ENCODE peak calls at places on chromosomes 1 and 21, in five cellular contexts. One of them, this sample, is unnamed.

GRCh38 chr21:28419110-28419509 is 573.6 kb downstream of the LTN1 start:
- DNase-seq in activated CD4-positive, alpha-beta memory T cell treated with anti-CD3 and anti-CD28 coated beads, Interleukin-2, amount 10 ng/mL, durations not matched to agents 7 days and 5 days: no peak
- DNase-seq in stimulated activated effector memory CD8-positive, alpha-beta T cell treated with anti-CD3 and anti-CD28 coated beads, Interleukin-12 subunit alpha, Interleukin-12 subunit beta, amount 100 ng/mL, for 72 hours: no peak
- DNase-seq in activated CD8-positive, alpha-beta memory T cell treated with anti-CD3 and anti-CD28 coated beads, Interleukin-2, amount 10 ng/mL, durations not matched to agents 7 days and 5 days: no peak
- DNase-seq in substantia nigra: no peak
- DNase-seq in this sample: no peak

GRCh38 chr1:171841931-171842723 is 829 bp downstream of the DNM3 start:
- DNase-seq in activated CD4-positive, alpha-beta memory T cell treated with anti-CD3 and anti-CD28 coated beads, Interleukin-2, amount 10 ng/mL, durations not matched to agents 7 days and 5 days: peak; percentile 18
- DNase-seq in stimulated activated effector memory CD8-positive, alpha-beta T cell treated with anti-CD3 and anti-CD28 coated beads, Interleukin-12 subunit alpha, Interleukin-12 subunit beta, amount 100 ng/mL, for 72 hours: no peak
- DNase-seq in activated CD8-positive, alpha-beta memory T cell treated with anti-CD3 and anti-CD28 coated beads, Interleukin-2, amount 10 ng/mL, durations not matched to agents 7 days and 5 days: no peak
- DNase-seq in substantia nigra: peak; percentile 25
- DNase-seq in this sample: peak; percentile 49

GRCh38 chr1:70840260-70840953 is 207.2 kb downstream of the PTGER3 start:
- DNase-seq in activated CD4-positive, alpha-beta memory T cell treated with anti-CD3 and anti-CD28 coated beads, Interleukin-2, amount 10 ng/mL, durations not matched to agents 7 days and 5 days: no peak
- DNase-seq in stimulated activated effector memory CD8-positive, alpha-beta T cell treated with anti-CD3 and anti-CD28 coated beads, Interleukin-12 subunit alpha, Interleukin-12 subunit beta, amount 100 ng/mL, for 72 hours: no peak
- DNase-seq in activated CD8-positive, alpha-beta memory T cell treated with anti-CD3 and anti-CD28 coated beads, Interleukin-2, amount 10 ng/mL, durations not matched to agents 7 days and 5 days: no peak
- DNase-seq in substantia nigra: no peak
- DNase-seq in this sample: peak; percentile 36

GRCh38 chr1:2642560-2643413 is 10.0 kb upstream of the MMEL1 start:
- DNase-seq in activated CD4-positive, alpha-beta memory T cell treated with anti-CD3 and anti-CD28 coated beads, Interleukin-2, amount 10 ng/mL, durations not matched to agents 7 days and 5 days: peak; percentile 95
- DNase-seq in stimulated activated effector memory CD8-positive, alpha-beta T cell treated with anti-CD3 and anti-CD28 coated beads, Interleukin-12 subunit alpha, Interleukin-12 subunit beta, amount 100 ng/mL, for 72 hours: peak; percentile 97
- DNase-seq in activated CD8-positive, alpha-beta memory T cell treated with anti-CD3 and anti-CD28 coated beads, Interleukin-2, amount 10 ng/mL, durations not matched to agents 7 days and 5 days: peak; percentile 97
- DNase-seq in substantia nigra: peak; percentile 63
- DNase-seq in this sample: peak; percentile 95

GRCh38 chr1:112524986-112525385 is 16.2 kb downstream of the WNT2B start:
- DNase-seq in activated CD4-positive, alpha-beta memory T cell treated with anti-CD3 and anti-CD28 coated beads, Interleukin-2, amount 10 ng/mL, durations not matched to agents 7 days and 5 days: no peak
- DNase-seq in stimulated activated effector memory CD8-positive, alpha-beta T cell treated with anti-CD3 and anti-CD28 coated beads, Interleukin-12 subunit alpha, Interleukin-12 subunit beta, amount 100 ng/mL, for 72 hours: no peak
- DNase-seq in activated CD8-positive, alpha-beta memory T cell treated with anti-CD3 and anti-CD28 coated beads, Interleukin-2, amount 10 ng/mL, durations not matched to agents 7 days and 5 days: no peak
- DNase-seq in substantia nigra: no peak
- DNase-seq in this sample: no peak

GRCh38 chr1:25461783-25462182 is 31.1 kb downstream of the MACO1 start:
- DNase-seq in activated CD4-positive, alpha-beta memory T cell treated with anti-CD3 and anti-CD28 coated beads, Interleukin-2, amount 10 ng/mL, durations not matched to agents 7 days and 5 days: no peak
- DNase-seq in stimulated activated effector memory CD8-positive, alpha-beta T cell treated with anti-CD3 and anti-CD28 coated beads, Interleukin-12 subunit alpha, Interleukin-12 subunit beta, amount 100 ng/mL, for 72 hours: no peak
- DNase-seq in activated CD8-positive, alpha-beta memory T cell treated with anti-CD3 and anti-CD28 coated beads, Interleukin-2, amount 10 ng/mL, durations not matched to agents 7 days and 5 days: no peak
- DNase-seq in substantia nigra: no peak
- DNase-seq in this sample: no peak

GRCh38 chr1:117655220-117655577 is 49.4 kb downstream of the TENT5C start:
- DNase-seq in activated CD4-positive, alpha-beta memory T cell treated with anti-CD3 and anti-CD28 coated beads, Interleukin-2, amount 10 ng/mL, durations not matched to agents 7 days and 5 days: no peak
- DNase-seq in stimulated activated effector memory CD8-positive, alpha-beta T cell treated with anti-CD3 and anti-CD28 coated beads, Interleukin-12 subunit alpha, Interleukin-12 subunit beta, amount 100 ng/mL, for 72 hours: no peak
- DNase-seq in activated CD8-positive, alpha-beta memory T cell treated with anti-CD3 and anti-CD28 coated beads, Interleukin-2, amount 10 ng/mL, durations not matched to agents 7 days and 5 days: no peak
- DNase-seq in substantia nigra: no peak
- DNase-seq in this sample: no peak

GRCh38 chr21:44996501-44996921 is 56.7 kb downstream of the SLX9 start:
- DNase-seq in activated CD4-positive, alpha-beta memory T cell treated with anti-CD3 and anti-CD28 coated beads, Interleukin-2, amount 10 ng/mL, durations not matched to agents 7 days and 5 days: no peak
- DNase-seq in stimulated activated effector memory CD8-positive, alpha-beta T cell treated with anti-CD3 and anti-CD28 coated beads, Interleukin-12 subunit alpha, Interleukin-12 subunit beta, amount 100 ng/mL, for 72 hours: no peak
- DNase-seq in activated CD8-positive, alpha-beta memory T cell treated with anti-CD3 and anti-CD28 coated beads, Interleukin-2, amount 10 ng/mL, durations not matched to agents 7 days and 5 days: no peak
- DNase-seq in substantia nigra: no peak
- DNase-seq in this sample: no peak

GRCh38 chr1:219155140-219155539 is 18.5 kb upstream of the LYPLAL1 start:
- DNase-seq in activated CD4-positive, alpha-beta memory T cell treated with anti-CD3 and anti-CD28 coated beads, Interleukin-2, amount 10 ng/mL, durations not matched to agents 7 days and 5 days: no peak
- DNase-seq in stimulated activated effector memory CD8-positive, alpha-beta T cell treated with anti-CD3 and anti-CD28 coated beads, Interleukin-12 subunit alpha, Interleukin-12 subunit beta, amount 100 ng/mL, for 72 hours: no peak
- DNase-seq in activated CD8-positive, alpha-beta memory T cell treated with anti-CD3 and anti-CD28 coated beads, Interleukin-2, amount 10 ng/mL, durations not matched to agents 7 days and 5 days: no peak
- DNase-seq in substantia nigra: no peak
- DNase-seq in this sample: no peak

GRCh38 chr1:242764161-242764560 is 239.7 kb upstream of the PLD5 start:
- DNase-seq in activated CD4-positive, alpha-beta memory T cell treated with anti-CD3 and anti-CD28 coated beads, Interleukin-2, amount 10 ng/mL, durations not matched to agents 7 days and 5 days: no peak
- DNase-seq in stimulated activated effector memory CD8-positive, alpha-beta T cell treated with anti-CD3 and anti-CD28 coated beads, Interleukin-12 subunit alpha, Interleukin-12 subunit beta, amount 100 ng/mL, for 72 hours: no peak
- DNase-seq in activated CD8-positive, alpha-beta memory T cell treated with anti-CD3 and anti-CD28 coated beads, Interleukin-2, amount 10 ng/mL, durations not matched to agents 7 days and 5 days: no peak
- DNase-seq in substantia nigra: no peak
- DNase-seq in this sample: no peak

GRCh38 chr1:234730542-234731370 is 120.8 kb upstream of the IRF2BP2 start:
- DNase-seq in activated CD4-positive, alpha-beta memory T cell treated with anti-CD3 and anti-CD28 coated beads, Interleukin-2, amount 10 ng/mL, durations not matched to agents 7 days and 5 days: peak; percentile 46
- DNase-seq in stimulated activated effector memory CD8-positive, alpha-beta T cell treated with anti-CD3 and anti-CD28 coated beads, Interleukin-12 subunit alpha, Interleukin-12 subunit beta, amount 100 ng/mL, for 72 hours: peak; percentile 67
- DNase-seq in activated CD8-positive, alpha-beta memory T cell treated with anti-CD3 and anti-CD28 coated beads, Interleukin-2, amount 10 ng/mL, durations not matched to agents 7 days and 5 days: peak; percentile 63
- DNase-seq in substantia nigra: no peak
- DNase-seq in this sample: peak; percentile 48

GRCh38 chr1:18353528-18353927 is 127.2 kb upstream of the KLHDC7A start:
- DNase-seq in activated CD4-positive, alpha-beta memory T cell treated with anti-CD3 and anti-CD28 coated beads, Interleukin-2, amount 10 ng/mL, durations not matched to agents 7 days and 5 days: no peak
- DNase-seq in stimulated activated effector memory CD8-positive, alpha-beta T cell treated with anti-CD3 and anti-CD28 coated beads, Interleukin-12 subunit alpha, Interleukin-12 subunit beta, amount 100 ng/mL, for 72 hours: no peak
- DNase-seq in activated CD8-positive, alpha-beta memory T cell treated with anti-CD3 and anti-CD28 coated beads, Interleukin-2, amount 10 ng/mL, durations not matched to agents 7 days and 5 days: no peak
- DNase-seq in substantia nigra: no peak
- DNase-seq in this sample: no peak

GRCh38 chr1:27513521-27513920 is 23.6 kb upstream of the WASF2 start:
- DNase-seq in activated CD4-positive, alpha-beta memory T cell treated with anti-CD3 and anti-CD28 coated beads, Interleukin-2, amount 10 ng/mL, durations not matched to agents 7 days and 5 days: no peak
- DNase-seq in stimulated activated effector memory CD8-positive, alpha-beta T cell treated with anti-CD3 and anti-CD28 coated beads, Interleukin-12 subunit alpha, Interleukin-12 subunit beta, amount 100 ng/mL, for 72 hours: no peak
- DNase-seq in activated CD8-positive, alpha-beta memory T cell treated with anti-CD3 and anti-CD28 coated beads, Interleukin-2, amount 10 ng/mL, durations not matched to agents 7 days and 5 days: no peak
- DNase-seq in substantia nigra: no peak
- DNase-seq in this sample: no peak

GRCh38 chr1:1306070-1306660 is 1.6 kb downstream of the ACAP3 start:
- DNase-seq in activated CD4-positive, alpha-beta memory T cell treated with anti-CD3 and anti-CD28 coated beads, Interleukin-2, amount 10 ng/mL, durations not matched to agents 7 days and 5 days: no peak
- DNase-seq in stimulated activated effector memory CD8-positive, alpha-beta T cell treated with anti-CD3 and anti-CD28 coated beads, Interleukin-12 subunit alpha, Interleukin-12 subunit beta, amount 100 ng/mL, for 72 hours: no peak
- DNase-seq in activated CD8-positive, alpha-beta memory T cell treated with anti-CD3 and anti-CD28 coated beads, Interleukin-2, amount 10 ng/mL, durations not matched to agents 7 days and 5 days: peak; percentile 68
- DNase-seq in substantia nigra: no peak
- DNase-seq in this sample: peak; percentile 54

GRCh38 chr21:38802050-38803026 is 3.4 kb upstream of the ETS2 start:
- DNase-seq in activated CD4-positive, alpha-beta memory T cell treated with anti-CD3 and anti-CD28 coated beads, Interleukin-2, amount 10 ng/mL, durations not matched to agents 7 days and 5 days: no peak
- DNase-seq in stimulated activated effector memory CD8-positive, alpha-beta T cell treated with anti-CD3 and anti-CD28 coated beads, Interleukin-12 subunit alpha, Interleukin-12 subunit beta, amount 100 ng/mL, for 72 hours: no peak
- DNase-seq in activated CD8-positive, alpha-beta memory T cell treated with anti-CD3 and anti-CD28 coated beads, Interleukin-2, amount 10 ng/mL, durations not matched to agents 7 days and 5 days: no peak
- DNase-seq in substantia nigra: no peak
- DNase-seq in this sample: no peak

GRCh38 chr1:157532569-157532968 is 19.7 kb downstream of the FCRL5 start:
- DNase-seq in activated CD4-positive, alpha-beta memory T cell treated with anti-CD3 and anti-CD28 coated beads, Interleukin-2, amount 10 ng/mL, durations not matched to agents 7 days and 5 days: no peak
- DNase-seq in stimulated activated effector memory CD8-positive, alpha-beta T cell treated with anti-CD3 and anti-CD28 coated beads, Interleukin-12 subunit alpha, Interleukin-12 subunit beta, amount 100 ng/mL, for 72 hours: no peak
- DNase-seq in activated CD8-positive, alpha-beta memory T cell treated with anti-CD3 and anti-CD28 coated beads, Interleukin-2, amount 10 ng/mL, durations not matched to agents 7 days and 5 days: no peak
- DNase-seq in substantia nigra: no peak
- DNase-seq in this sample: no peak

GRCh38 chr21:19322360-19322759 is 918.8 kb upstream of the TMPRSS15 start:
- DNase-seq in activated CD4-positive, alpha-beta memory T cell treated with anti-CD3 and anti-CD28 coated beads, Interleukin-2, amount 10 ng/mL, durations not matched to agents 7 days and 5 days: no peak
- DNase-seq in stimulated activated effector memory CD8-positive, alpha-beta T cell treated with anti-CD3 and anti-CD28 coated beads, Interleukin-12 subunit alpha, Interleukin-12 subunit beta, amount 100 ng/mL, for 72 hours: no peak
- DNase-seq in activated CD8-positive, alpha-beta memory T cell treated with anti-CD3 and anti-CD28 coated beads, Interleukin-2, amount 10 ng/mL, durations not matched to agents 7 days and 5 days: no peak
- DNase-seq in substantia nigra: no peak
- DNase-seq in this sample: no peak

GRCh38 chr1:75449998-75450397 is 160.9 kb downstream of the SLC44A5 start:
- DNase-seq in activated CD4-positive, alpha-beta memory T cell treated with anti-CD3 and anti-CD28 coated beads, Interleukin-2, amount 10 ng/mL, durations not matched to agents 7 days and 5 days: no peak
- DNase-seq in stimulated activated effector memory CD8-positive, alpha-beta T cell treated with anti-CD3 and anti-CD28 coated beads, Interleukin-12 subunit alpha, Interleukin-12 subunit beta, amount 100 ng/mL, for 72 hours: no peak
- DNase-seq in activated CD8-positive, alpha-beta memory T cell treated with anti-CD3 and anti-CD28 coated beads, Interleukin-2, amount 10 ng/mL, durations not matched to agents 7 days and 5 days: no peak
- DNase-seq in substantia nigra: no peak
- DNase-seq in this sample: no peak

GRCh38 chr1:46616277-46617107 is at the start of gene MOB3C:
- DNase-seq in activated CD4-positive, alpha-beta memory T cell treated with anti-CD3 and anti-CD28 coated beads, Interleukin-2, amount 10 ng/mL, durations not matched to agents 7 days and 5 days: peak; percentile 71
- DNase-seq in stimulated activated effector memory CD8-positive, alpha-beta T cell treated with anti-CD3 and anti-CD28 coated beads, Interleukin-12 subunit alpha, Interleukin-12 subunit beta, amount 100 ng/mL, for 72 hours: peak; percentile 82
- DNase-seq in activated CD8-positive, alpha-beta memory T cell treated with anti-CD3 and anti-CD28 coated beads, Interleukin-2, amount 10 ng/mL, durations not matched to agents 7 days and 5 days: peak; percentile 74
- DNase-seq in substantia nigra: peak; percentile 52
- DNase-seq in this sample: peak; percentile 43

GRCh38 chr21:41361786-41362604 is at the start of gene MX2:
- DNase-seq in activated CD4-positive, alpha-beta memory T cell treated with anti-CD3 and anti-CD28 coated beads, Interleukin-2, amount 10 ng/mL, durations not matched to agents 7 days and 5 days: peak; percentile 88
- DNase-seq in stimulated activated effector memory CD8-positive, alpha-beta T cell treated with anti-CD3 and anti-CD28 coated beads, Interleukin-12 subunit alpha, Interleukin-12 subunit beta, amount 100 ng/mL, for 72 hours: peak; percentile 84
- DNase-seq in activated CD8-positive, alpha-beta memory T cell treated with anti-CD3 and anti-CD28 coated beads, Interleukin-2, amount 10 ng/mL, durations not matched to agents 7 days and 5 days: peak; percentile 92
- DNase-seq in substantia nigra: no peak
- DNase-seq in this sample: no peak

GRCh38 chr1:179822107-179822506 is 55.5 kb downstream of the TOR1AIP2 start:
- DNase-seq in activated CD4-positive, alpha-beta memory T cell treated with anti-CD3 and anti-CD28 coated beads, Interleukin-2, amount 10 ng/mL, durations not matched to agents 7 days and 5 days: no peak
- DNase-seq in stimulated activated effector memory CD8-positive, alpha-beta T cell treated with anti-CD3 and anti-CD28 coated beads, Interleukin-12 subunit alpha, Interleukin-12 subunit beta, amount 100 ng/mL, for 72 hours: no peak
- DNase-seq in activated CD8-positive, alpha-beta memory T cell treated with anti-CD3 and anti-CD28 coated beads, Interleukin-2, amount 10 ng/mL, durations not matched to agents 7 days and 5 days: no peak
- DNase-seq in substantia nigra: no peak
- DNase-seq in this sample: no peak

GRCh38 chr1:116777831-116778830 is 23.9 kb downstream of the CD2 start:
- DNase-seq in activated CD4-positive, alpha-beta memory T cell treated with anti-CD3 and anti-CD28 coated beads, Interleukin-2, amount 10 ng/mL, durations not matched to agents 7 days and 5 days: no peak
- DNase-seq in stimulated activated effector memory CD8-positive, alpha-beta T cell treated with anti-CD3 and anti-CD28 coated beads, Interleukin-12 subunit alpha, Interleukin-12 subunit beta, amount 100 ng/mL, for 72 hours: peak; percentile 57
- DNase-seq in activated CD8-positive, alpha-beta memory T cell treated with anti-CD3 and anti-CD28 coated beads, Interleukin-2, amount 10 ng/mL, durations not matched to agents 7 days and 5 days: no peak
- DNase-seq in substantia nigra: no peak
- DNase-seq in this sample: no peak

GRCh38 chr1:19003371-19004290 is 47.2 kb upstream of the IFFO2 start:
- DNase-seq in activated CD4-positive, alpha-beta memory T cell treated with anti-CD3 and anti-CD28 coated beads, Interleukin-2, amount 10 ng/mL, durations not matched to agents 7 days and 5 days: no peak
- DNase-seq in stimulated activated effector memory CD8-positive, alpha-beta T cell treated with anti-CD3 and anti-CD28 coated beads, Interleukin-12 subunit alpha, Interleukin-12 subunit beta, amount 100 ng/mL, for 72 hours: no peak
- DNase-seq in activated CD8-positive, alpha-beta memory T cell treated with anti-CD3 and anti-CD28 coated beads, Interleukin-2, amount 10 ng/mL, durations not matched to agents 7 days and 5 days: no peak
- DNase-seq in substantia nigra: no peak
- DNase-seq in this sample: no peak

GRCh38 chr1:85427358-85427757 is 37.6 kb downstream of the DDAH1 start:
- DNase-seq in activated CD4-positive, alpha-beta memory T cell treated with anti-CD3 and anti-CD28 coated beads, Interleukin-2, amount 10 ng/mL, durations not matched to agents 7 days and 5 days: no peak
- DNase-seq in stimulated activated effector memory CD8-positive, alpha-beta T cell treated with anti-CD3 and anti-CD28 coated beads, Interleukin-12 subunit alpha, Interleukin-12 subunit beta, amount 100 ng/mL, for 72 hours: no peak
- DNase-seq in activated CD8-positive, alpha-beta memory T cell treated with anti-CD3 and anti-CD28 coated beads, Interleukin-2, amount 10 ng/mL, durations not matched to agents 7 days and 5 days: no peak
- DNase-seq in substantia nigra: no peak
- DNase-seq in this sample: no peak

GRCh38 chr1:53121319-53122172 is 20.9 kb downstream of the SLC1A7 start:
- DNase-seq in activated CD4-positive, alpha-beta memory T cell treated with anti-CD3 and anti-CD28 coated beads, Interleukin-2, amount 10 ng/mL, durations not matched to agents 7 days and 5 days: no peak
- DNase-seq in stimulated activated effector memory CD8-positive, alpha-beta T cell treated with anti-CD3 and anti-CD28 coated beads, Interleukin-12 subunit alpha, Interleukin-12 subunit beta, amount 100 ng/mL, for 72 hours: no peak
- DNase-seq in activated CD8-positive, alpha-beta memory T cell treated with anti-CD3 and anti-CD28 coated beads, Interleukin-2, amount 10 ng/mL, durations not matched to agents 7 days and 5 days: no peak
- DNase-seq in substantia nigra: no peak
- DNase-seq in this sample: no peak

GRCh38 chr1:192958871-192959270 is 100.3 kb downstream of the UCHL5 start:
- DNase-seq in activated CD4-positive, alpha-beta memory T cell treated with anti-CD3 and anti-CD28 coated beads, Interleukin-2, amount 10 ng/mL, durations not matched to agents 7 days and 5 days: no peak
- DNase-seq in stimulated activated effector memory CD8-positive, alpha-beta T cell treated with anti-CD3 and anti-CD28 coated beads, Interleukin-12 subunit alpha, Interleukin-12 subunit beta, amount 100 ng/mL, for 72 hours: no peak
- DNase-seq in activated CD8-positive, alpha-beta memory T cell treated with anti-CD3 and anti-CD28 coated beads, Interleukin-2, amount 10 ng/mL, durations not matched to agents 7 days and 5 days: no peak
- DNase-seq in substantia nigra: no peak
- DNase-seq in this sample: no peak

GRCh38 chr1:144101397-144102050 is 129.7 kb upstream of the FAM72C start:
- DNase-seq in activated CD4-positive, alpha-beta memory T cell treated with anti-CD3 and anti-CD28 coated beads, Interleukin-2, amount 10 ng/mL, durations not matched to agents 7 days and 5 days: peak; percentile 15
- DNase-seq in stimulated activated effector memory CD8-positive, alpha-beta T cell treated with anti-CD3 and anti-CD28 coated beads, Interleukin-12 subunit alpha, Interleukin-12 subunit beta, amount 100 ng/mL, for 72 hours: peak; percentile 48
- DNase-seq in activated CD8-positive, alpha-beta memory T cell treated with anti-CD3 and anti-CD28 coated beads, Interleukin-2, amount 10 ng/mL, durations not matched to agents 7 days and 5 days: peak; percentile 40
- DNase-seq in substantia nigra: no peak
- DNase-seq in this sample: no peak

GRCh38 chr1:7533006-7533405 is 238.1 kb upstream of the VAMP3 start:
- DNase-seq in activated CD4-positive, alpha-beta memory T cell treated with anti-CD3 and anti-CD28 coated beads, Interleukin-2, amount 10 ng/mL, durations not matched to agents 7 days and 5 days: no peak
- DNase-seq in stimulated activated effector memory CD8-positive, alpha-beta T cell treated with anti-CD3 and anti-CD28 coated beads, Interleukin-12 subunit alpha, Interleukin-12 subunit beta, amount 100 ng/mL, for 72 hours: no peak
- DNase-seq in activated CD8-positive, alpha-beta memory T cell treated with anti-CD3 and anti-CD28 coated beads, Interleukin-2, amount 10 ng/mL, durations not matched to agents 7 days and 5 days: no peak
- DNase-seq in substantia nigra: no peak
- DNase-seq in this sample: no peak

GRCh38 chr1:7885513-7886298 is 32.8 kb upstream of the UTS2 start:
- DNase-seq in activated CD4-positive, alpha-beta memory T cell treated with anti-CD3 and anti-CD28 coated beads, Interleukin-2, amount 10 ng/mL, durations not matched to agents 7 days and 5 days: peak; percentile 20
- DNase-seq in stimulated activated effector memory CD8-positive, alpha-beta T cell treated with anti-CD3 and anti-CD28 coated beads, Interleukin-12 subunit alpha, Interleukin-12 subunit beta, amount 100 ng/mL, for 72 hours: peak; percentile 53
- DNase-seq in activated CD8-positive, alpha-beta memory T cell treated with anti-CD3 and anti-CD28 coated beads, Interleukin-2, amount 10 ng/mL, durations not matched to agents 7 days and 5 days: no peak
- DNase-seq in substantia nigra: no peak
- DNase-seq in this sample: peak; percentile 93

GRCh38 chr1:1582970-1583666 is 8.5 kb upstream of the SSU72 start:
- DNase-seq in activated CD4-positive, alpha-beta memory T cell treated with anti-CD3 and anti-CD28 coated beads, Interleukin-2, amount 10 ng/mL, durations not matched to agents 7 days and 5 days: no peak
- DNase-seq in stimulated activated effector memory CD8-positive, alpha-beta T cell treated with anti-CD3 and anti-CD28 coated beads, Interleukin-12 subunit alpha, Interleukin-12 subunit beta, amount 100 ng/mL, for 72 hours: no peak
- DNase-seq in activated CD8-positive, alpha-beta memory T cell treated with anti-CD3 and anti-CD28 coated beads, Interleukin-2, amount 10 ng/mL, durations not matched to agents 7 days and 5 days: no peak
- DNase-seq in substantia nigra: no peak
- DNase-seq in this sample: no peak

GRCh38 chr1:42154685-42155084 is 1.5 kb downstream of the GUCA2B start:
- DNase-seq in activated CD4-positive, alpha-beta memory T cell treated with anti-CD3 and anti-CD28 coated beads, Interleukin-2, amount 10 ng/mL, durations not matched to agents 7 days and 5 days: no peak
- DNase-seq in stimulated activated effector memory CD8-positive, alpha-beta T cell treated with anti-CD3 and anti-CD28 coated beads, Interleukin-12 subunit alpha, Interleukin-12 subunit beta, amount 100 ng/mL, for 72 hours: no peak
- DNase-seq in activated CD8-positive, alpha-beta memory T cell treated with anti-CD3 and anti-CD28 coated beads, Interleukin-2, amount 10 ng/mL, durations not matched to agents 7 days and 5 days: no peak
- DNase-seq in substantia nigra: no peak
- DNase-seq in this sample: no peak

GRCh38 chr1:26724938-26725337 is 29.1 kb downstream of the ARID1A start:
- DNase-seq in activated CD4-positive, alpha-beta memory T cell treated with anti-CD3 and anti-CD28 coated beads, Interleukin-2, amount 10 ng/mL, durations not matched to agents 7 days and 5 days: no peak
- DNase-seq in stimulated activated effector memory CD8-positive, alpha-beta T cell treated with anti-CD3 and anti-CD28 coated beads, Interleukin-12 subunit alpha, Interleukin-12 subunit beta, amount 100 ng/mL, for 72 hours: no peak
- DNase-seq in activated CD8-positive, alpha-beta memory T cell treated with anti-CD3 and anti-CD28 coated beads, Interleukin-2, amount 10 ng/mL, durations not matched to agents 7 days and 5 days: no peak
- DNase-seq in substantia nigra: no peak
- DNase-seq in this sample: peak; percentile 91

GRCh38 chr1:26961826-26962225 is 1.6 kb upstream of the KDF1 start:
- DNase-seq in activated CD4-positive, alpha-beta memory T cell treated with anti-CD3 and anti-CD28 coated beads, Interleukin-2, amount 10 ng/mL, durations not matched to agents 7 days and 5 days: no peak
- DNase-seq in stimulated activated effector memory CD8-positive, alpha-beta T cell treated with anti-CD3 and anti-CD28 coated beads, Interleukin-12 subunit alpha, Interleukin-12 subunit beta, amount 100 ng/mL, for 72 hours: no peak
- DNase-seq in activated CD8-positive, alpha-beta memory T cell treated with anti-CD3 and anti-CD28 coated beads, Interleukin-2, amount 10 ng/mL, durations not matched to agents 7 days and 5 days: no peak
- DNase-seq in substantia nigra: no peak
- DNase-seq in this sample: no peak